ENCODE peak calls at places on chromosomes 13 and 19, in nine cellular contexts. D, S, W, Z, T, C, F, H and N are unnamed samples.

GRCh38 chr19:45472557-45473365 is 5.0 kb downstream of the FOSB start:
- DNase-seq in D (no peak), S (no peak), W (no peak), Z (no peak), T (no peak), C (peak), F (no peak), H (no peak), N (no peak)

GRCh38 chr19:44587863-44588752 is 25.3 kb upstream of the IGSF23 start:
- DNase-seq in D (no peak), S (no peak), W (no peak), Z (peak), T (peak), C (no peak), F (no peak), H (no peak), N (no peak)

GRCh38 chr13:41561179-41561578 is 103.8 kb downstream of the RGCC start:
- DNase-seq in D (no peak), S (no peak), W (no peak), Z (peak), T (no peak), C (no peak), F (no peak), H (no peak), N (no peak)

GRCh38 chr19:41877490-41877876 is 404 bp downstream of the CD79A start:
- DNase-seq in D (no peak), S (no peak), W (no peak), Z (peak), T (no peak), C (no peak), F (no peak), H (no peak), N (no peak)

GRCh38 chr13:108961542-108962125 is 332.2 kb downstream of the MYO16 start:
- DNase-seq in D (peak), S (no peak), W (peak), Z (peak), T (peak), C (peak), F (peak), H (no peak), N (peak)

GRCh38 chr19:1252818-1253513 is 4.6 kb downstream of the MIDN start:
- DNase-seq in D (no peak), S (peak), W (no peak), Z (peak), T (peak), C (no peak), F (no peak), H (peak), N (no peak)

GRCh38 chr19:48489608-48490216 is 20.5 kb downstream of the CYTH2 start:
- DNase-seq in D (peak), S (peak), W (peak), Z (peak), T (peak), C (peak), F (peak), H (no peak), N (peak)

GRCh38 chr19:13505761-13506549 is at the start of gene CACNA1A:
- DNase-seq in D (no peak), S (no peak), W (no peak), Z (no peak), T (no peak), C (peak), F (peak), H (no peak), N (no peak)

GRCh38 chr13:19266979-19267378 is 85.4 kb upstream of the TUBA3C start:
- DNase-seq in D (no peak), S (no peak), W (no peak), Z (no peak), T (no peak), C (no peak), F (no peak), H (no peak), N (no peak)

GRCh38 chr13:84191199-84191598 is 308.9 kb upstream of the SLITRK1 start:
- DNase-seq in D (no peak), S (no peak), W (no peak), Z (no peak), T (no peak), C (no peak), F (no peak), H (no peak), N (no peak)

GRCh38 chr19:54035215-54036178 is 28.2 kb downstream of the VSTM1 start:
- DNase-seq in D (no peak), S (no peak), W (no peak), Z (no peak), T (no peak), C (no peak), F (no peak), H (no peak), N (no peak)

GRCh38 chr13:32881792-32882175 is 134.4 kb upstream of the KL start:
- DNase-seq in D (peak), S (no peak), W (no peak), Z (no peak), T (no peak), C (no peak), F (no peak), H (no peak), N (peak)

GRCh38 chr13:50125556-50126377 is 110.5 kb downstream of the KCNRG start:
- DNase-seq in D (peak), S (peak), W (peak), Z (peak), T (peak), C (peak), F (peak), H (peak), N (peak)

GRCh38 chr19:3322199-3322978 is 44.0 kb upstream of the NFIC start:
- DNase-seq in D (no peak), S (no peak), W (no peak), Z (no peak), T (no peak), C (no peak), F (no peak), H (no peak), N (no peak)

GRCh38 chr19:17069249-17069648 is 6.0 kb downstream of the HAUS8 start:
- DNase-seq in D (no peak), S (no peak), W (no peak), Z (no peak), T (no peak), C (no peak), F (no peak), H (no peak), N (no peak)

GRCh38 chr19:42196011-42197001 is 21.2 kb downstream of the DEDD2 start:
- DNase-seq in D (no peak), S (no peak), W (no peak), Z (no peak), T (no peak), C (no peak), F (no peak), H (no peak), N (no peak)

GRCh38 chr13:113941571-113942191 is 32.2 kb downstream of the C13orf46 start:
- DNase-seq in D (no peak), S (no peak), W (no peak), Z (no peak), T (peak), C (no peak), F (no peak), H (no peak), N (peak)

GRCh38 chr19:9538183-9539058 is at the start of gene ZNF426:
- DNase-seq in D (peak), S (peak), W (peak), Z (peak), T (peak), C (peak), F (peak), H (peak), N (peak)

GRCh38 chr19:2495130-2495641 is 19.3 kb downstream of the GADD45B start:
- DNase-seq in D (no peak), S (no peak), W (peak), Z (peak), T (peak), C (no peak), F (no peak), H (no peak), N (peak)

GRCh38 chr19:35975608-35976214 is 19.3 kb upstream of the SDHAF1 start:
- DNase-seq in D (no peak), S (no peak), W (no peak), Z (peak), T (no peak), C (peak), F (peak), H (no peak), N (no peak)

GRCh38 chr13:45102136-45102802 is 18.0 kb upstream of the GTF2F2 start:
- DNase-seq in D (no peak), S (no peak), W (no peak), Z (no peak), T (no peak), C (no peak), F (no peak), H (no peak), N (no peak)

GRCh38 chr19:57620673-57621348 is 6.8 kb downstream of the ZNF134 start:
- DNase-seq in D (no peak), S (no peak), W (no peak), Z (peak), T (no peak), C (no peak), F (no peak), H (no peak), N (no peak)

GRCh38 chr19:19405919-19406877 is 723 bp downstream of the GATAD2A start:
- DNase-seq in D (peak), S (peak), W (no peak), Z (no peak), T (no peak), C (peak), F (peak), H (no peak), N (no peak)

GRCh38 chr13:67069117-67069767 is 160.9 kb downstream of the PCDH9 start:
- DNase-seq in D (no peak), S (no peak), W (no peak), Z (no peak), T (no peak), C (no peak), F (peak), H (no peak), N (no peak)

GRCh38 chr13:39976481-39976880 is 321.0 kb downstream of the COG6 start:
- DNase-seq in D (no peak), S (no peak), W (no peak), Z (no peak), T (no peak), C (no peak), F (no peak), H (no peak), N (no peak)

GRCh38 chr19:20472854-20473253 is 92.7 kb downstream of the ZNF737 start:
- DNase-seq in D (no peak), S (no peak), W (no peak), Z (no peak), T (no peak), C (no peak), F (no peak), H (no peak), N (no peak)

GRCh38 chr19:55305491-55305890 is 19.6 kb downstream of the TMEM150B start:
- DNase-seq in D (peak), S (peak), W (no peak), Z (peak), T (no peak), C (peak), F (peak), H (no peak), N (no peak)

GRCh38 chr19:14440049-14440448 is 6.9 kb downstream of the PKN1 start:
- DNase-seq in D (no peak), S (peak), W (no peak), Z (peak), T (peak), C (no peak), F (no peak), H (peak), N (no peak)

GRCh38 chr13:114080739-114081561 is 51.5 kb downstream of the RASA3 start:
- DNase-seq in D (no peak), S (no peak), W (no peak), Z (no peak), T (no peak), C (peak), F (no peak), H (no peak), N (no peak)

GRCh38 chr19:4108767-4109625 is 14.9 kb downstream of the MAP2K2 start:
- DNase-seq in D (no peak), S (peak), W (no peak), Z (peak), T (peak), C (no peak), F (no peak), H (no peak), N (no peak)

GRCh38 chr19:15702590-15702930 is 25.3 kb upstream of the OR10H2 start:
- DNase-seq in D (peak), S (no peak), W (peak), Z (peak), T (peak), C (no peak), F (peak), H (peak), N (peak)

GRCh38 chr19:34480971-34481821 is at the start of gene WTIP:
- DNase-seq in D (no peak), S (no peak), W (no peak), Z (no peak), T (no peak), C (peak), F (peak), H (no peak), N (no peak)

GRCh38 chr19:2561895-2562294 is 86.0 kb downstream of the GADD45B start:
- DNase-seq in D (no peak), S (peak), W (no peak), Z (no peak), T (peak), C (no peak), F (no peak), H (no peak), N (no peak)

GRCh38 chr13:113291997-113292862 is 4.8 kb upstream of the LAMP1 start:
- DNase-seq in D (no peak), S (peak), W (no peak), Z (peak), T (no peak), C (peak), F (peak), H (no peak), N (no peak)

GRCh38 chr19:17522988-17523872 is 11.8 kb downstream of the PGLS start:
- DNase-seq in D (no peak), S (no peak), W (no peak), Z (peak), T (peak), C (no peak), F (no peak), H (peak), N (no peak)

GRCh38 chr19:53808710-53809125 is 15.4 kb downstream of the NLRP12 start:
- DNase-seq in D (peak), S (no peak), W (no peak), Z (peak), T (no peak), C (no peak), F (peak), H (no peak), N (no peak)